ENCODE peak calls at places on chromosomes 7 and 10, in ten cellular contexts. X is B cell; Z is fibroblast of villous mesenchyme; K is astrocyte; O is stimulated activated naive CD4-positive, alpha-beta T cell; I is germinal center; W is HTR-8/SVneo; A is endothelial cell; U is HuH-7; B is adrenal gland. V is an unnamed sample.

GRCh38 chr7:42237162-42237821 is at the start of gene GLI3:
- DNase-seq in X (no peak), Z (peak), K (peak), O (no peak), I (peak), W (peak), A (peak), U (no peak), B (peak), V (no peak)

GRCh38 chr7:22549667-22550513 is 49.9 kb upstream of the STEAP1B start:
- DNase-seq in X (peak), Z (no peak), K (no peak), O (peak), I (peak), W (no peak), A (peak), U (peak), B (no peak), V (peak)

GRCh38 chr7:1267016-1267900 is 34.6 kb downstream of the UNCX start:
- DNase-seq in X (no peak), Z (no peak), K (no peak), O (no peak), I (no peak), W (no peak), A (no peak), U (no peak), B (no peak), V (no peak)

GRCh38 chr10:31147220-31147608 is 115.5 kb upstream of the ZNF438 start:
- DNase-seq in X (no peak), Z (peak), K (peak), O (no peak), I (no peak), W (peak), A (no peak), U (no peak), B (no peak), V (no peak)

GRCh38 chr10:114291076-114291475 is 52.0 kb downstream of the VWA2 start:
- DNase-seq in X (no peak), Z (no peak), K (no peak), O (no peak), I (no peak), W (no peak), A (no peak), U (no peak), B (no peak), V (no peak)

GRCh38 chr7:273327-273726 is 16.6 kb upstream of the FOXL3 start:
- DNase-seq in X (no peak), Z (no peak), K (no peak), O (no peak), I (no peak), W (no peak), A (no peak), U (no peak), B (no peak), V (no peak)

GRCh38 chr7:96224682-96225081 is 97.2 kb downstream of the SLC25A13 start:
- DNase-seq in X (no peak), Z (no peak), K (no peak), O (no peak), I (no peak), W (no peak), A (peak), U (peak), B (no peak), V (no peak)

GRCh38 chr7:27166475-27167169 is 1.3 kb upstream of the HOXA9 start:
- DNase-seq in X (no peak), Z (peak), K (no peak), O (no peak), I (no peak), W (no peak), A (no peak), U (no peak), B (no peak), V (no peak)

GRCh38 chr7:107505997-107506682 is 36.3 kb downstream of the GPR22 start:
- DNase-seq in X (no peak), Z (no peak), K (no peak), O (no peak), I (no peak), W (no peak), A (no peak), U (no peak), B (no peak), V (no peak)

GRCh38 chr7:152872745-152873118 is 113.2 kb downstream of the ACTR3B start:
- DNase-seq in X (no peak), Z (no peak), K (no peak), O (no peak), I (no peak), W (no peak), A (no peak), U (no peak), B (no peak), V (no peak)

GRCh38 chr10:78899996-78900714 is 168.6 kb upstream of the ZMIZ1 start:
- DNase-seq in X (no peak), Z (no peak), K (no peak), O (no peak), I (no peak), W (no peak), A (no peak), U (peak), B (no peak), V (no peak)

GRCh38 chr7:78437118-78437517 is 638.5 kb downstream of the PHTF2 start:
- DNase-seq in X (no peak), Z (peak), K (peak), O (no peak), I (no peak), W (no peak), A (no peak), U (no peak), B (no peak), V (no peak)

GRCh38 chr7:90648834-90649233 is 52.7 kb downstream of the CDK14 start:
- DNase-seq in X (no peak), Z (no peak), K (no peak), O (no peak), I (no peak), W (no peak), A (no peak), U (no peak), B (no peak), V (no peak)

GRCh38 chr10:18401416-18402195 is 249.8 kb downstream of the NSUN6 start:
- DNase-seq in X (no peak), Z (no peak), K (no peak), O (no peak), I (no peak), W (no peak), A (no peak), U (no peak), B (no peak), V (no peak)

GRCh38 chr10:11715815-11716494 is 26.2 kb upstream of the ECHDC3 start:
- DNase-seq in X (no peak), Z (no peak), K (no peak), O (no peak), I (no peak), W (no peak), A (no peak), U (peak), B (no peak), V (no peak)